ENCODE peak calls at places on chromosomes 3 and 15, in five cellular contexts. Y is EH, G is neural crest cell, I is NCI-H748 treated with DMSO at 0.1 percent for 48 hours, U is Calu3. K is an unnamed sample.

GRCh38 chr15:48459571-48460461 is 128.6 kb downstream of the DUT start:
- DNase-seq in Y (peak), G (no peak), I (no peak), U (peak), K (no peak)

GRCh38 chr15:70376929-70377691 is 279.4 kb upstream of the TLE3 start:
- DNase-seq in Y (peak), G (no peak), I (no peak), U (peak), K (no peak)

GRCh38 chr3:140276698-140277097 is 341.7 kb downstream of the CLSTN2 start:
- DNase-seq in Y (peak), G (peak), I (no peak), U (peak), K (no peak)

GRCh38 chr15:36278219-36278618 is 301.2 kb upstream of the CDIN1 start:
- DNase-seq in Y (peak), G (no peak), I (no peak), U (no peak), K (no peak)

GRCh38 chr3:122064318-122064717 is 9.2 kb downstream of the CD86 start:
- DNase-seq in Y (no peak), G (no peak), I (no peak), U (no peak), K (no peak)

GRCh38 chr15:47754312-47754711 is 37.0 kb downstream of the SEMA6D start:
- DNase-seq in Y (peak), G (no peak), I (no peak), U (no peak), K (no peak)

GRCh38 chr15:36936652-36937051 is 163.7 kb downstream of the MEIS2 start:
- DNase-seq in Y (peak), G (no peak), I (no peak), U (no peak), K (no peak)

GRCh38 chr3:190862209-190863118 is at the start of gene GMNC:
- DNase-seq in Y (peak), G (peak), I (no peak), U (peak), K (no peak)

GRCh38 chr3:153221748-153222162 is 59.7 kb downstream of the RAP2B start:
- DNase-seq in Y (peak), G (no peak), I (no peak), U (no peak), K (peak)

GRCh38 chr15:88621789-88622604 is 857 bp downstream of the AEN start:
- DNase-seq in Y (peak), G (no peak), I (no peak), U (no peak), K (peak)

GRCh38 chr3:102004561-102004960 is 155.2 kb downstream of the NFKBIZ start:
- DNase-seq in Y (no peak), G (no peak), I (no peak), U (no peak), K (no peak)

GRCh38 chr3:195033531-195034091 is 237.3 kb downstream of the XXYLT1 start:
- DNase-seq in Y (no peak), G (no peak), I (peak), U (peak), K (no peak)

GRCh38 chr15:92907880-92908279 is 7.8 kb downstream of the CHD2 start:
- DNase-seq in Y (peak), G (no peak), I (no peak), U (peak), K (no peak)

GRCh38 chr3:15386352-15386751 is 41.0 kb downstream of the METTL6 start:
- DNase-seq in Y (no peak), G (no peak), I (no peak), U (no peak), K (no peak)

GRCh38 chr3:144350125-144350524 is 378.5 kb downstream of the DIPK2A start:
- DNase-seq in Y (no peak), G (no peak), I (no peak), U (no peak), K (no peak)

GRCh38 chr3:41574900-41575299 is 375.6 kb downstream of the CTNNB1 start:
- DNase-seq in Y (peak), G (no peak), I (no peak), U (no peak), K (no peak)

GRCh38 chr15:57541805-57542504 is 49.7 kb upstream of the MYZAP start:
- DNase-seq in Y (peak), G (peak), I (no peak), U (peak), K (no peak)

GRCh38 chr3:139284221-139284620 is 59.6 kb upstream of the MRPS22 start:
- DNase-seq in Y (peak), G (no peak), I (no peak), U (no peak), K (no peak)

GRCh38 chr3:15309662-15310335 is 22.6 kb downstream of the SH3BP5 start:
- DNase-seq in Y (no peak), G (no peak), I (no peak), U (no peak), K (no peak)

GRCh38 chr3:37248179-37248578 is 73.8 kb upstream of the LRRFIP2 start:
- DNase-seq in Y (no peak), G (no peak), I (no peak), U (no peak), K (no peak)

GRCh38 chr3:34387831-34388564 is 589.6 kb downstream of the PDCD6IP start:
- DNase-seq in Y (no peak), G (no peak), I (no peak), U (no peak), K (no peak)

GRCh38 chr15:25169318-25169717 is 214.5 kb downstream of the SNRPN start:
- DNase-seq in Y (no peak), G (no peak), I (no peak), U (no peak), K (no peak)

GRCh38 chr3:186268616-186269448 is 93.2 kb downstream of the DGKG start:
- DNase-seq in Y (peak), G (peak), I (no peak), U (peak), K (no peak)

GRCh38 chr15:52228928-52229327 is 37.7 kb upstream of the GNB5 start:
- DNase-seq in Y (peak), G (no peak), I (no peak), U (peak), K (no peak)

GRCh38 chr3:151236316-151236715 is 33.3 kb upstream of the GPR171 start:
- DNase-seq in Y (no peak), G (no peak), I (no peak), U (no peak), K (no peak)

GRCh38 chr3:95029644-95030043 is 966.8 kb downstream of the NSUN3 start:
- DNase-seq in Y (no peak), G (no peak), I (no peak), U (no peak), K (no peak)

GRCh38 chr3:14289590-14290453 is 111.2 kb downstream of the LSM3 start:
- DNase-seq in Y (peak), G (no peak), I (no peak), U (peak), K (no peak)

GRCh38 chr3:184148065-184148464 is 7.1 kb upstream of the DVL3 start:
- DNase-seq in Y (no peak), G (no peak), I (no peak), U (no peak), K (no peak)

GRCh38 chr3:24042879-24043567 is 97.9 kb downstream of the NR1D2 start:
- DNase-seq in Y (no peak), G (no peak), I (no peak), U (no peak), K (no peak)

GRCh38 chr15:69784808-69785550 is 312.7 kb downstream of the TLE3 start:
- DNase-seq in Y (peak), G (no peak), I (no peak), U (no peak), K (no peak)

K was measured in CD4-positive, alpha-beta T cell.